ENCODE peak calls at places on chromosomes 16 and 17, in seven cellular contexts. One of them, this sample, is unnamed.

GRCh38 chr17:32265192-32265895 is at the start of gene RHBDL3:
- DNase-seq in H1: no peak
- DNase-seq in GM12878: no peak
- DNase-seq in SK-N-SH: peak; percentile 89
- DNase-seq in K562: peak; percentile 59
- DNase-seq in NT2/D1: no peak
- DNase-seq in HepG2: no peak
- DNase-seq in this sample: no peak

GRCh38 chr16:84889066-84889465 is 69.3 kb downstream of the CRISPLD2 start:
- DNase-seq in H1: no peak
- DNase-seq in GM12878: no peak
- DNase-seq in SK-N-SH: peak; percentile 41
- DNase-seq in K562: no peak
- DNase-seq in NT2/D1: no peak
- DNase-seq in HepG2: no peak
- DNase-seq in this sample: no peak

GRCh38 chr16:87044829-87045228 is 272.4 kb downstream of the C16orf95 start:
- DNase-seq in H1: no peak
- DNase-seq in GM12878: no peak
- DNase-seq in SK-N-SH: no peak
- DNase-seq in K562: no peak
- DNase-seq in NT2/D1: no peak
- DNase-seq in HepG2: no peak
- DNase-seq in this sample: no peak

GRCh38 chr17:22512997-22513538 is 820.7 kb downstream of the KCNJ18 start:
- DNase-seq in H1: no peak
- DNase-seq in GM12878: no peak
- DNase-seq in SK-N-SH: peak; percentile 52
- DNase-seq in K562: peak; percentile 52
- DNase-seq in NT2/D1: no peak
- DNase-seq in HepG2: no peak
- DNase-seq in this sample: no peak

GRCh38 chr17:15884731-15885130 is 60.2 kb upstream of the ADORA2B start:
- DNase-seq in H1: no peak
- DNase-seq in GM12878: no peak
- DNase-seq in SK-N-SH: no peak
- DNase-seq in K562: no peak
- DNase-seq in NT2/D1: no peak
- DNase-seq in HepG2: no peak
- DNase-seq in this sample: no peak

GRCh38 chr16:76943936-76944335 is 247.1 kb upstream of the MON1B start:
- DNase-seq in H1: no peak
- DNase-seq in GM12878: no peak
- DNase-seq in SK-N-SH: no peak
- DNase-seq in K562: no peak
- DNase-seq in NT2/D1: no peak
- DNase-seq in HepG2: no peak
- DNase-seq in this sample: no peak

GRCh38 chr16:12901204-12901596 is 198 bp upstream of the SHISA9 start:
- DNase-seq in H1: peak; percentile 80
- DNase-seq in GM12878: no peak
- DNase-seq in SK-N-SH: peak; percentile 37
- DNase-seq in K562: no peak
- DNase-seq in NT2/D1: peak; percentile 75
- DNase-seq in HepG2: no peak
- DNase-seq in this sample: no peak

GRCh38 chr17:48322060-48322459 is 108.0 kb downstream of the SKAP1 start:
- DNase-seq in H1: no peak
- DNase-seq in GM12878: no peak
- DNase-seq in SK-N-SH: no peak
- DNase-seq in K562: no peak
- DNase-seq in NT2/D1: no peak
- DNase-seq in HepG2: no peak
- DNase-seq in this sample: no peak

GRCh38 chr16:84084570-84085270 is 32.0 kb downstream of the MBTPS1 start:
- DNase-seq in H1: peak; percentile 80
- DNase-seq in GM12878: peak; percentile 28
- DNase-seq in SK-N-SH: peak; percentile 84
- DNase-seq in K562: peak; percentile 83
- DNase-seq in NT2/D1: peak; percentile 71
- DNase-seq in HepG2: peak; percentile 78
- DNase-seq in this sample: peak; percentile 64

GRCh38 chr16:48676836-48677235 is 66.9 kb upstream of the N4BP1 start:
- DNase-seq in H1: no peak
- DNase-seq in GM12878: no peak
- DNase-seq in SK-N-SH: no peak
- DNase-seq in K562: no peak
- DNase-seq in NT2/D1: no peak
- DNase-seq in HepG2: no peak
- DNase-seq in this sample: no peak

DNA sequence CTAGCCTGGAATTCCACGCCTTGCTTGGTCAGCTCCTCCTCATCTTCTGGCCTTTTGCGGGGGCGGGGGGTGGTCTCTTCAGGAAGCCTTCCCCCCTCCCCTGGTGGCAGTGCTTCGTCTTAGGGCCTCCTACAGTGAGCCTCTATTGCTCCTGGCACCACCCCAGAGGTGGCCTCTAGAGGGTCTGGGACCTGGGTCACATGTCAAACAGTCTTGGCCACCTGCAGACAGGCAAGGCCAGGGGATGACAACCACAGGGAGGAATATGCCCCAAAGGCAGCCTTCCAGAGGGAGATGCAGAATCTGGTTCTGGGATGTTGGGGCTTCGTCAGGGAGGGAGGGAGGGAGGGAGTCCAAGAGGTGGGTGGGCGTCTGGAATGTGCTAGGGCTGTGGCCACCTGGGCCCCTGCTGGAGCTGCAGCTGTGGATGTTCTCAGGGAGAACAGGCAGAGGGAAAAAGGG is 50.6 kb downstream of the SMPD3 start:
- DNase-seq in H1: no peak
- DNase-seq in GM12878: no peak
- DNase-seq in SK-N-SH: no peak
- DNase-seq in K562: no peak
- DNase-seq in NT2/D1: no peak
- DNase-seq in HepG2: no peak
- DNase-seq in this sample: no peak
- TF ChIP-seq YY1 in H1: no peak
- TF ChIP-seq YY1 in GM12878: no peak
- TF ChIP-seq YY1 in SK-N-SH: no peak
- TF ChIP-seq YY1 in K562: no peak
- TF ChIP-seq YY1 in NT2/D1: no peak
- TF ChIP-seq YY1 in HepG2: no peak
- TF ChIP-seq YY1 in this sample: no peak

DNA sequence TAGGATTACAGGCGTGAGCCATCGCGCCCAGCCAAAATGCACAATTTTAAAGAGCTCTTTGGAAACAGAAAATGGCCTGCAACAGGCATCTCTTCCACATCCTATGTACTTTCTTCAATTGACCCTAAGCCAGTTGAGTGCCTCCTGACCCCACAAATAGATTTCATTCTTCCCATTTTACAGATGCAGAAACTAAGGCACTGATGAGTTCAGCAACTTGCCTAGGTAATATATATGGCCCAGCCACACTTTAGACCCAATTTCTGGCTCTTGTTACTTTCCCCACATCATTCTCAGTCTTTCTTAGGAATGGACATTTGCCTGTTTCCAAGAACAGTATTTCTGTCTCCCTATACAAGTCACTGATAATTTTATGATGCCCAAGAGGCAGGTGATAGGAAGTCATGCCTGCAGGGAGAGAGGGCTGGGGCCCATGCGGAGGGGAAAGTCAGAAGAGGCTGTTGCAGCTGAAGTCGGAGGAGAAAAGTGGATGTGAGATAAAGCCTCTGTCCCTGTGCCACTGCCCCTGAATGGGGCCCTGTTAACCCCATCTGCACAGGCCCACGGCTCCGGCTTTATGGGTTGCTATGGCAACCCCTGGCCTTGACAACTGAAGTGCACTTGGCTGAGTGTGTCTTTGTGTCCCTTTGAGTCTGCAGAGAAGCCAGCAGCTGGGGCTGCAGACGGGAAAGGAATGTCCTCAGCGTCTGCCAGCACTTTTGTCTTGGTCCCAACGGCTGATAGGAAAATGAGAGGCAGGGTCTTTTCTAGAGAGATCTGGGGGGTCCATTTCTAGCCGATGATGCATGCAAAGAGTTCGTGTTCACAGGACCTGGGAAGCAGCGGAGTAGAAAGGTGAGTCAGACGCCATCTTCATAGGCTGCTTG is 45.9 kb downstream of the ABAT start:
- DNase-seq in H1: peak; percentile 59
- DNase-seq in GM12878: no peak
- DNase-seq in SK-N-SH: peak; percentile 80
- DNase-seq in K562: no peak
- DNase-seq in NT2/D1: peak; percentile 61
- DNase-seq in HepG2: peak; percentile 85
- DNase-seq in this sample: no peak
- TF ChIP-seq YY1 in H1: no peak
- TF ChIP-seq YY1 in GM12878: no peak
- TF ChIP-seq YY1 in SK-N-SH: no peak
- TF ChIP-seq YY1 in K562: no peak
- TF ChIP-seq YY1 in NT2/D1: no peak
- TF ChIP-seq YY1 in HepG2: peak; percentile 53
- TF ChIP-seq YY1 in this sample: no peak

DNA sequence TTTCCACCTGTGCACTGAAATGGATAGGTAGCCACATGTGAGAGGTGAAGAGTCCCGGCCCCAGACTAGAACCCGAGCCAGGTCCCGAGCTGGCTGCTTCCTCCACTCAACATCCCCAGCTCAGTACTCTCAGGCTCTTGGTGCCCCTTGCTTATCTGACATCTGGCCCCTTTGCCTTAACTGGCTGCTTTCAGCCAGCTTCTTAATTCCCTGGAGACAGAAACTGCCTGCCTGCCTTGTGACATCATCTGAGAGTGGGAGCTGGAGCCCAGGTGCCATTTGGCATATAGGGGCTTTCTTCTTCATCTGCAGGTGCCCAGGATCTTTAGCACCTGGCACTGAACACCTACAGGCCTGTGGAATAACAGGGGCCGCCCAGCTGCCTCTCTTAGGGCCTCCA is 8.9 kb downstream of the CHAD start:
- DNase-seq in H1: no peak
- DNase-seq in GM12878: no peak
- DNase-seq in SK-N-SH: no peak
- DNase-seq in K562: peak; percentile 1
- DNase-seq in NT2/D1: no peak
- DNase-seq in HepG2: no peak
- DNase-seq in this sample: no peak
- TF ChIP-seq YY1 in H1: no peak
- TF ChIP-seq YY1 in GM12878: no peak
- TF ChIP-seq YY1 in SK-N-SH: no peak
- TF ChIP-seq YY1 in K562: no peak
- TF ChIP-seq YY1 in NT2/D1: no peak
- TF ChIP-seq YY1 in HepG2: no peak
- TF ChIP-seq YY1 in this sample: no peak

GRCh38 chr16:75555707-75556512 is at the start of gene TMEM231:
- DNase-seq in H1: peak; percentile 96
- DNase-seq in GM12878: no peak
- DNase-seq in SK-N-SH: peak; percentile 95
- DNase-seq in K562: peak; percentile 97
- DNase-seq in NT2/D1: peak; percentile 92
- DNase-seq in HepG2: peak; percentile 91
- DNase-seq in this sample: peak; percentile 84

GRCh38 chr16:75559564-75560372 is 3.7 kb upstream of the TMEM231 start:
- DNase-seq in H1: no peak
- DNase-seq in GM12878: no peak
- DNase-seq in SK-N-SH: no peak
- DNase-seq in K562: peak; percentile 79
- DNase-seq in NT2/D1: no peak
- DNase-seq in HepG2: no peak
- DNase-seq in this sample: no peak

GRCh38 chr16:75559002-75559401 is 3.0 kb upstream of the TMEM231 start:
- DNase-seq in H1: no peak
- DNase-seq in GM12878: no peak
- DNase-seq in SK-N-SH: no peak
- DNase-seq in K562: no peak
- DNase-seq in NT2/D1: no peak
- DNase-seq in HepG2: no peak
- DNase-seq in this sample: no peak

GRCh38 chr16:75552951-75553350 is 3.1 kb downstream of the TMEM231 start:
- DNase-seq in H1: no peak
- DNase-seq in GM12878: no peak
- DNase-seq in SK-N-SH: no peak
- DNase-seq in K562: no peak
- DNase-seq in NT2/D1: no peak
- DNase-seq in HepG2: no peak
- DNase-seq in this sample: no peak

DNA sequence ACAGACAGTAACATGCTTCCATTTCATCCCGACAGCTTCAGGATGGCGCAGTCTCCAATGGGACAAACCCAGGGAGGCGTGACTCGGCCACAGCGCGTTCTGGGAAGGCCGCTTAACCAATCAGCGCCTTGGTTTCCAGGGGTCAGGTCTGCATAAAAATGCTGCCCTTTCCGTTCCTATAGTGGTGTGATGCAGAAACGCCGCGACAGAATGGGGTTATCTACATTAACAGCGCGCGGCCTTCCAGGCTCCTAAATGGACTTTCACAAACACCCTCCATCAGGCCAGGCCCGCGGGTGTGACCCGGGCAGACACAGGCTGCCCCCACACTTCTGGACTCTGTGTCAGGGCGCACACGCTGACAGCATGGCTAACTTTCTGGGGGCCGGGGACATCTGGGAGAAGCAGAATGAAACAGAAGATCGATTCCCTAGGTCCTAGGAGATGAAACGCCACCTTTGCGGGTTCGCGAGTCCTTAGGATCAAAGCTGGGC is 792 bp downstream of the TMEM231 start:
- DNase-seq in H1: peak; percentile 89
- DNase-seq in GM12878: no peak
- DNase-seq in SK-N-SH: peak; percentile 90
- DNase-seq in K562: peak; percentile 93
- DNase-seq in NT2/D1: peak; percentile 84
- DNase-seq in HepG2: peak; percentile 89
- DNase-seq in this sample: peak; percentile 86
- TF ChIP-seq YY1 in H1: peak; percentile 49
- TF ChIP-seq YY1 in GM12878: peak; percentile 39
- TF ChIP-seq YY1 in SK-N-SH: peak; percentile 63
- TF ChIP-seq YY1 in K562: peak; percentile 82
- TF ChIP-seq YY1 in NT2/D1: no peak
- TF ChIP-seq YY1 in HepG2: peak; percentile 24
- TF ChIP-seq YY1 in this sample: peak; percentile 38